ENCODE peak calls at places on chromosomes 13 and 19, in four cellular contexts. L is NCI-H2227 treated with DMSO at 0.1 percent for 48 hours, Q is GM23248, U is head of caudate nucleus. E is an unnamed sample.

GRCh38 chr13:74305876-74306275 is 171.7 kb upstream of the KLF12 start:
- DNase-seq in L (peak; percentile 14), Q (peak; percentile 16), U (no peak), E (no peak)

GRCh38 chr13:32079586-32079985 is 48.0 kb downstream of the FRY start:
- DNase-seq in L (no peak), U (no peak), Q (no peak), E (no peak)

GRCh38 chr13:52848455-52849190 is at the start of gene PCDH8:
- DNase-seq in L (peak; percentile 92), Q (peak; percentile 6), U (peak; percentile 87), E (peak; percentile 64)

GRCh38 chr13:97339019-97339988 is 94.7 kb upstream of the RAP2A start:
- DNase-seq in L (no peak), Q (peak; percentile 98), U (peak; percentile 48), E (peak; percentile 90)

GRCh38 chr13:99356216-99357089 is 49.3 kb upstream of the GPR183 start:
- DNase-seq in L (no peak), Q (peak; percentile 17), U (no peak), E (no peak)

GRCh38 chr13:34000955-34001354 is 183.0 kb downstream of the RFC3 start:
- DNase-seq in U (no peak), L (no peak), Q (no peak), E (no peak)

GRCh38 chr13:93875527-93875926 is 604.0 kb downstream of the DCT start:
- DNase-seq in U (no peak), L (no peak), Q (peak; percentile 57), E (no peak)

GRCh38 chr13:111184685-111185401 is 69.7 kb downstream of the ARHGEF7 start:
- DNase-seq in U (no peak), L (no peak), Q (no peak), E (peak; percentile 56)

GRCh38 chr13:112928958-112929777 is 39.8 kb upstream of the MCF2L start:
- DNase-seq in Q (peak; percentile 35), L (peak; percentile 22), U (no peak), E (peak; percentile 44)

GRCh38 chr19:33681081-33681680 is 59.4 kb downstream of the CHST8 start:
- DNase-seq in L (no peak), U (no peak), Q (no peak), E (no peak)

GRCh38 chr13:71499944-71500514 is 367.0 kb downstream of the DACH1 start:
- DNase-seq in U (no peak), L (no peak), Q (no peak), E (no peak)

GRCh38 chr19:51687791-51688664 is 5.1 kb upstream of the SPACA6 start:
- DNase-seq in Q (peak; percentile 86), L (no peak), U (peak; percentile 65), E (peak; percentile 67)

GRCh38 chr19:49591731-49592485 is 926 bp downstream of the PRR12 start:
- DNase-seq in Q (peak; percentile 76), U (peak; percentile 37), L (peak; percentile 14), E (peak; percentile 50)

GRCh38 chr13:41554626-41555386 is 97.5 kb downstream of the RGCC start:
- DNase-seq in Q (no peak), L (no peak), U (no peak), E (no peak)

GRCh38 chr19:55383789-55384575 is at the start of gene TMEM238:
- DNase-seq in Q (peak; percentile 86), U (peak; percentile 46), L (peak; percentile 74), E (peak; percentile 45)

GRCh38 chr19:11597202-11598102 is at the start of gene ZNF627:
- DNase-seq in Q (peak; percentile 99), L (peak; percentile 92), U (peak; percentile 98), E (peak; percentile 99)

GRCh38 chr13:36750461-36750860 is 68.6 kb upstream of the RFXAP start:
- DNase-seq in U (no peak), Q (no peak), L (no peak), E (no peak)

E was measured in G401.